ENCODE peak calls at places on chromosomes 7 and 10, in four cellular contexts. Y is tibial artery, R is hepatocyte, U is HFF-Myc. D is an unnamed sample.

GRCh38 chr7:131370523-131370968 is 42.9 kb downstream of the MKLN1 start:
- DNase-seq in Y (no peak), R (peak), U (peak), D (no peak)

GRCh38 chr10:14184841-14185500 is 145.8 kb downstream of the FRMD4A start:
- DNase-seq in Y (no peak), R (no peak), U (no peak), D (no peak)

GRCh38 chr10:104589871-104590270 is 51.2 kb upstream of the SORCS3 start:
- DNase-seq in Y (no peak), R (no peak), U (no peak), D (no peak)

GRCh38 chr10:24897326-24897926 is 55.0 kb downstream of the PRTFDC1 start:
- DNase-seq in Y (no peak), R (no peak), U (no peak), D (no peak)

GRCh38 chr10:6171891-6172354 is 30.8 kb upstream of the PFKFB3 start:
- DNase-seq in Y (peak), R (no peak), U (peak), D (peak)

GRCh38 chr7:39069886-39070881 is 92.5 kb downstream of the POU6F2 start:
- DNase-seq in Y (no peak), R (no peak), U (no peak), D (no peak)

GRCh38 chr10:75632750-75633462 is 201.5 kb downstream of the LRMDA start:
- DNase-seq in Y (no peak), R (no peak), U (no peak), D (no peak)

GRCh38 chr7:14698239-14698638 is 204.3 kb downstream of the DGKB start:
- DNase-seq in Y (no peak), R (no peak), U (no peak), D (no peak)

GRCh38 chr7:101306307-101306706 is 15.3 kb downstream of the IFT22 start:
- DNase-seq in Y (no peak), R (no peak), U (no peak), D (no peak)

GRCh38 chr7:141356096-141356495 is 195.1 kb upstream of the AGK start:
- DNase-seq in Y (no peak), R (no peak), U (no peak), D (no peak)

GRCh38 chr10:7027913-7028808 is 382.7 kb downstream of the SFMBT2 start:
- DNase-seq in Y (no peak), R (no peak), U (peak), D (no peak)

GRCh38 chr7:28853150-28853549 is 105.0 kb downstream of the TRIL start:
- DNase-seq in Y (no peak), R (no peak), U (no peak), D (no peak)

GRCh38 chr7:6729492-6730342 is 23.0 kb upstream of the ZNF12 start:
- DNase-seq in Y (peak), R (peak), U (peak), D (peak)

GRCh38 chr7:78130443-78131200 is 332.0 kb downstream of the PHTF2 start:
- DNase-seq in Y (no peak), R (no peak), U (no peak), D (no peak)

GRCh38 chr7:102313997-102314780 is 27.5 kb downstream of the SH2B2 start:
- DNase-seq in Y (no peak), R (no peak), U (no peak), D (no peak)

GRCh38 chr7:27395626-27396025 is 153.0 kb downstream of the EVX1 start:
- DNase-seq in Y (no peak), R (no peak), U (no peak), D (no peak)

GRCh38 chr10:37488792-37489657 is 363.6 kb downstream of the ANKRD30A start:
- DNase-seq in Y (no peak), R (no peak), U (no peak), D (no peak)

GRCh38 chr7:52747817-52748216 is 287.6 kb upstream of the POM121L12 start:
- DNase-seq in Y (no peak), R (no peak), U (no peak), D (no peak)

GRCh38 chr7:52753855-52754254 is 281.6 kb upstream of the POM121L12 start:
- DNase-seq in Y (no peak), R (no peak), U (no peak), D (no peak)

GRCh38 chr7:52749880-52750279 is 285.6 kb upstream of the POM121L12 start:
- DNase-seq in Y (no peak), R (no peak), U (no peak), D (no peak)
- TF ChIP-seq CTCF in Y (no peak), R (no peak), U (no peak), D (no peak)

GRCh38 chr10:132117146-132117545 is 51.4 kb downstream of the JAKMIP3 start:
- DNase-seq in Y (no peak), R (no peak), U (no peak), D (peak)

GRCh38 chr10:132113206-132113605 is 47.5 kb downstream of the JAKMIP3 start:
- DNase-seq in Y (no peak), R (no peak), U (no peak), D (peak)

GRCh38 chr10:132115736-132116135 is 50.0 kb downstream of the JAKMIP3 start:
- DNase-seq in Y (peak), R (no peak), U (no peak), D (peak)

GRCh38 chr10:132113766-132114365 is 48.1 kb downstream of the JAKMIP3 start:
- DNase-seq in Y (peak), R (no peak), U (no peak), D (no peak)

GRCh38 chr10:132114953-132115520 is 49.3 kb downstream of the JAKMIP3 start:
- DNase-seq in Y (no peak), R (no peak), U (no peak), D (no peak)
- H3K4me3 ChIP-seq in Y (no peak), R (no peak), U (no peak), D (no peak)

GRCh38 chr10:77036993-77037734 is 600.4 kb downstream of the KCNMA1 start:
- DNase-seq in Y (no peak), R (peak), U (no peak), D (no peak)
- TF ChIP-seq CTCF in Y (peak), R (peak), U (peak), D (no peak)

GRCh38 chr10:44383749-44384600 is 922 bp downstream of the CXCL12 start:
- DNase-seq in Y (peak), R (peak), U (no peak), D (peak)

GRCh38 chr10:44382981-44383748 is 1.7 kb downstream of the CXCL12 start:
- DNase-seq in Y (peak), R (no peak), U (no peak), D (peak)

GRCh38 chr10:44385726-44386438 is 985 bp upstream of the CXCL12 start:
- DNase-seq in Y (peak), R (no peak), U (no peak), D (peak)

GRCh38 chr10:44385423-44385725 is 477 bp upstream of the CXCL12 start:
- DNase-seq in Y (no peak), R (no peak), U (no peak), D (no peak)

GRCh38 chr10:44384601-44385422 is at the start of gene CXCL12:
- DNase-seq in Y (peak), R (peak), U (no peak), D (peak)
- H3K4me3 ChIP-seq in Y (peak), R (peak), U (peak), D (peak)

GRCh38 chr10:126857178-126857806 is 47.9 kb upstream of the DOCK1 start:
- DNase-seq in Y (no peak), R (no peak), U (no peak), D (no peak)
- TF ChIP-seq CTCF in Y (no peak), R (no peak), U (peak), D (no peak)

GRCh38 chr10:110569120-110569519 is 1.6 kb downstream of the SMC3 start:
- DNase-seq in Y (no peak), R (no peak), U (no peak), D (no peak)
- H3K4me3 ChIP-seq in Y (peak), R (peak), U (peak), D (peak)

DNA sequence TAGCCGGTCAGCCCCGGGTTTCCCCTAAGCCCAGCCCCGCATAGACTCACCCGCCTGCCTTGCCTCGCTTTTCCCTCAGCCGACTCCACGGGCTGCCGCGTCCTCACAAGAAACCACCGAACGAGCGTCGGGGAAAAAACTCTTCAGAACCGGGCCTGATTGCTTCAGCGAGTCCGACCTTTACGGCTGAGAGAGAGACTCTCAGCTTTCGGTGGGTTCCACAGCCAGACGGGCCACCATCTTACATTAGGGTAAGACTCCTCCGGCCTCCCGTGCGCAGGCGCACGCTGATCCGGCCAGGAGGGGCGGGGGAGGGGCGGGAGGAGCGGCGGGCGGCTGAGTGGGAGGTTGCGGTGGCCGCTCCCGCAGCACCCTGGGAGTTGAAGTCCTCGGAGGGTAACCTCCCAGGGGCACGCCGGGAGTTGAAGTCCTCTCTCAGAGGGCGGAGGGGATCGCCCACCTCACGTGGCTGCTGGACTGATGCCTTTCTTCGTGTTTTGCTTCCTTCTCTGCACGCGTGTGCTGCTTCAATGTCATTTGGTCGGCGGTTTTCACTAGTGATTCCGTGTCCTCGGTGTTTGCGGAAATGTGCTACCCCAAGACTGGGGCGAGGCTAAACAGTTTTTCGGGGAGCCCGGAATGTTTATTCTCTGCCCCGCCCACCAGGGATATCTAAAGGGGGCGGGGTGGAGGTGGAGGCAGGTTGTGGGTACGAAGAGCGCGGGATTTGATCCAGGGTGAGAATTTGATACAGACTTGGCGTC is at the start of gene CNOT4:
- DNase-seq in Y (peak), R (peak), U (peak), D (peak)
- TF ChIP-seq CTCF in Y (no peak), R (no peak), U (no peak), D (no peak)

DNA sequence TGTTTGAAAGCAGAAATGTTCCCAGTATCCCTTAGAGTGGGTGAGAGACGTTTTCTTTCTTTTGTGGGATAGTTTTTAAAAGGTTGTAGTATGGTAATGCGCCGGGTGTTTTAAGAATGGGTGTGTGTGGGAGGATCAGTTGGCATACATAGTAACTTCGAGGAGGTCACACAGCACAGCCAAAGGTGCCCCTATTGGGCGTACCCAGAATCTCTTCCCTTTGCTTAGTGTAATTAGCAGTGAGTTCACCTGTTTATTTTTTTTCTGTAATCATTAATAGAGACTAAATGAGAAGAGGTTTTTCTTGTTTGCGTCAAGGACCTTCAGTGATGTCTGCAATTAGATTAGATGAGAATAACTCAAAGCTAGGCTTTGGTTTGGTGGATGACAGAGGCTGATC is 1.5 kb downstream of the PLEKHA8 start:
- DNase-seq in Y (no peak), R (peak), U (no peak), D (no peak)
- H3K4me3 ChIP-seq in Y (peak), R (peak), U (peak), D (peak)

DNA sequence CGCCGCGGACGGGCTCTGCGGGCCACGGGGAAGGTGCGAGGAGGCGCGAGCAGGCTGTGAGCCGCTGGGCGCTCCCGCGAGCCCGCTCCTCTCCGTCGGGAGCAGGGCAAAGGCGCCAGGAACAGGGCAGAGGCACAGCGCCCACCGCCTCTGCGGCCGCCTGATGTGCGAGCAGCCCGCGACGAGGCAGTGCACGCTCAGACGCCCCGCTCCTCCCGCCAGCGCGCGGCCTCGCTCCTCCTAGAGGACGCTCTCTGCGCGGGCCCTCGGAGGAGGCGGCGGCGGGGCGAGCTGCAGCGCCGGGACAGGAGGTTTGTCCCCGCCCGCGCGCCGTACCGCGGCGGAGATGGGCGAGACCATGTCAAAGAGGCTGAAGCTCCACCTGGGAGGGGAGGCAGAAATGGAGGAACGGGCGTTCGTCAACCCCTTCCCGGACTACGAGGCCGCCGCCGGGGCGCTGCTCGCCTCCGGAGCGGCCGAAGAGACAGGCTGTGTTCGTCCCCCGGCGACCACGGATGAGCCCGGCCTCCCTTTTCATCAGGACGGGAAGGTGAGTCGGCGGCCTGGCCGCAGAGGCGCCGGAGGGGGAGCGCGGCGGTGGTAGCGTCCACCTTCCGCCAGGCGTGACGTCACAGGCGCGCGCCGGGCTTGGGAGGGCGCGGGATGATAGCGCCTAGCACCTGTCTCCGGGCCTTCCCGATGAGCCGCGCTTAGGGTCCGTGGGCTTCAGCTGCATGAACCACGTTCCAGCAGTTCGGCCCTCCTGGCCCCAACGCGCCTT is 733 bp downstream of the LANCL2 start:
- DNase-seq in Y (peak), R (peak), U (peak), D (peak)
- TF ChIP-seq CTCF in Y (peak), R (peak), U (peak), D (peak)

D was measured in ovary.